ENCODE peak calls at places on chromosomes 11 and 22, in six cellular contexts. D, O, B, H, Q and L are unnamed samples.

GRCh38 chr11:116731097-116731761 is 41.6 kb downstream of the BUD13 start:
- DNase-seq in D (no peak), O (no peak), B (peak; percentile 10), H (no peak), Q (no peak), L (no peak)

GRCh38 chr11:107844041-107844440 is 14.5 kb downstream of the SLC35F2 start:
- DNase-seq in D (peak; percentile 33), O (no peak), B (peak; percentile 52), H (no peak), Q (no peak), L (no peak)

GRCh38 chr22:42820075-42820763 is 36.9 kb downstream of the ARFGAP3 start:
- DNase-seq in D (no peak), O (no peak), B (peak; percentile 93), H (no peak), Q (no peak), L (no peak)

GRCh38 chr22:46362221-46362933 is 26.9 kb downstream of the TRMU start:
- DNase-seq in D (no peak), O (no peak), B (peak; percentile 6), H (no peak), Q (no peak), L (no peak)

GRCh38 chr11:110734790-110735189 is 22.6 kb upstream of the ARHGAP20 start:
- DNase-seq in D (no peak), O (no peak), B (no peak), H (no peak), Q (no peak), L (no peak)

GRCh38 chr11:109027851-109028250 is 363.0 kb downstream of the DDX10 start:
- DNase-seq in D (peak; percentile 4), O (no peak), B (no peak), H (no peak), Q (no peak), L (no peak)

GRCh38 chr11:117097567-117098268 is 510 bp downstream of the SIK3 start:
- DNase-seq in D (no peak), O (peak; percentile 42), B (no peak), H (peak; percentile 45), Q (peak; percentile 35), L (no peak)

GRCh38 chr11:47948137-47948536 is 32.2 kb upstream of the PTPRJ start:
- DNase-seq in D (peak; percentile 68), O (no peak), B (no peak), H (no peak), Q (no peak), L (no peak)

GRCh38 chr11:7004482-7004881 is 15.7 kb downstream of the ZNF214 start:
- DNase-seq in D (peak; percentile 7), O (peak; percentile 7), B (peak; percentile 86), H (no peak), Q (no peak), L (no peak)

GRCh38 chr11:88414385-88414861 is 76.9 kb upstream of the CTSC start:
- DNase-seq in D (no peak), O (peak; percentile 62), B (peak; percentile 68), H (no peak), Q (no peak), L (no peak)

GRCh38 chr11:76629133-76629852 is 41.3 kb downstream of the LRRC32 start:
- DNase-seq in D (no peak), O (peak; percentile 74), B (peak; percentile 75), H (no peak), Q (no peak), L (no peak)

GRCh38 chr11:47565340-47566165 is at the start of gene PTPMT1:
- DNase-seq in D (peak; percentile 70), O (peak; percentile 31), B (peak; percentile 61), H (peak; percentile 55), Q (peak; percentile 77), L (no peak)

GRCh38 chr22:30878516-30879365 is 89.8 kb downstream of the MORC2 start:
- DNase-seq in D (no peak), O (no peak), B (no peak), H (no peak), Q (no peak), L (no peak)

GRCh38 chr11:30567148-30567547 is 19.0 kb downstream of the MPPED2 start:
- DNase-seq in D (no peak), O (no peak), B (no peak), H (no peak), Q (no peak), L (no peak)

GRCh38 chr11:110812334-110812733 is 100.1 kb upstream of the ARHGAP20 start:
- DNase-seq in D (no peak), O (no peak), B (no peak), H (no peak), Q (no peak), L (no peak)

GRCh38 chr11:64092119-64092760 is 56.5 kb downstream of the FLRT1 start:
- DNase-seq in D (no peak), O (no peak), B (no peak), H (no peak), Q (no peak), L (no peak)

GRCh38 chr11:61129608-61130523 is 27.6 kb downstream of the CD5 start:
- DNase-seq in D (peak; percentile 91), O (peak; percentile 81), B (peak; percentile 93), H (peak; percentile 74), Q (peak; percentile 94), L (no peak)

GRCh38 chr22:27331526-27332281 is 469.9 kb downstream of the MN1 start:
- DNase-seq in D (peak; percentile 66), O (peak; percentile 4), B (peak; percentile 27), H (no peak), Q (peak; percentile 34), L (no peak)

GRCh38 chr22:19762315-19763140 is 1.9 kb downstream of the TBX1 start:
- DNase-seq in D (no peak), O (no peak), B (no peak), H (no peak), Q (no peak), L (no peak)
- H3K27ac ChIP-seq in D (no peak overlapping the region), O (no peak overlapping the region), B (no peak overlapping the region), H (no peak overlapping the region), Q (no peak overlapping the region), L (no peak overlapping the region)

GRCh38 chr11:128484172-128484571 is 103.2 kb downstream of the ETS1 start:
- DNase-seq in D (peak; percentile 55), O (no peak), B (no peak), H (no peak), Q (no peak), L (no peak)
- H3K4me1 ChIP-seq in D (peaks cover 10% of the 10 kb centered on the region), O (peaks cover 49% of the 10 kb centered on the region), B (peaks cover 27% of the 10 kb centered on the region), H (peaks cover 10% of the 10 kb centered on the region), Q (peaks cover 47% of the 10 kb centered on the region), L (peaks cover 61% of the 10 kb centered on the region)

DNA sequence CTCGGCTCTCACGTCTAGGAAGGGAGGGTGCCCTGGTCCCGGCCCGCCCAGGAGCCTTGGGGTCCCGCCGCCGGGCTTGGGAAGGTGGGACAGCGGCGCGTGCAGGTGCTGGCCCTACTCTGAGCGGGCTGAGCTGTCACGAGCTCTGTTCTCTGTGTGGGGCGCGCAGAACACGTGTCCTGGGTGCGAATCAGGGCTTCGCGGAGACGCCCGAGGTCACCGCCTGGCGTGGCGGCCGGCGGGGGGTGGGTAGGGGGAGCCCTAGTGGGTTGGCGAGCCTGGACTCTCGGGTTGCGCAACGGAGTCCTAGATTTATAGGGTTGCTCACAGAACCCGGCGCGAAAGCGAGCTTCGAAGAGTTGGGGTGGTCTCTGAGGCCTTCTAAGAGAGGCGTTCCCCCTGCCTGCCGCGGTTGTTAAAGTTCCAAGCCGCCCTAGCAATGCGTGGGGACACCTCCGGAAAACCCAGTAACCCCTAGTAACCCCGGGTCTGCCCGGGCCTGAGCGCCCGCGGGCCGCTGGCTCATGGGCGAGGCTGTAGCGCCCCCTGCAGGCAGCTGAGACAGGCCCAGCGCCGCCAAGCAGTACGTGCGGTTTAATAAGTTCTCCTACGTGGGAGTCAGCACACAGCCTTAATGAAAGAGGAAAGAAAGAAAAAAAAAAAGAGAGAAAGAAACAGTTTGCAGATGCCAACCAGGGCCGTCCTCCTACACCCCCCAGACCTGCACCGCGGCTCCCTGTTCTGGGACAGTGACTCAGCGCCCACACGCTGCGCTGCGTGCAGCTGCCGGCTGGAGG is 2.7 kb downstream of the ADM start:
- DNase-seq in D (peak; percentile 93), O (peak; percentile 83), B (peak; percentile 94), H (peak; percentile 83), Q (peak; percentile 86), L (peak; percentile 34)
- TF ChIP-seq POLR2A in D (peak; percentile 54), O (peak; percentile 17), B (peak; percentile 51), H (no peak), Q (no peak), L (peak; percentile 31)

GRCh38 chr11:34655335-34656008 is 34.6 kb downstream of the EHF start:
- DNase-seq in D (peak; percentile 76), O (no peak), B (peak; percentile 97), H (no peak), Q (no peak), L (no peak)

GRCh38 chr11:34653031-34653430 is 32.1 kb downstream of the EHF start:
- DNase-seq in D (no peak), O (no peak), B (no peak), H (no peak), Q (no peak), L (no peak)

GRCh38 chr11:34654491-34655334 is 33.8 kb downstream of the EHF start:
- DNase-seq in D (peak; percentile 98), O (peak; percentile 64), B (peak; percentile 66), H (peak; percentile 95), Q (peak; percentile 74), L (no peak)

GRCh38 chr11:34652191-34652958 is 31.5 kb downstream of the EHF start:
- DNase-seq in D (no peak), O (no peak), B (peak; percentile 13), H (no peak), Q (no peak), L (no peak)

DNA sequence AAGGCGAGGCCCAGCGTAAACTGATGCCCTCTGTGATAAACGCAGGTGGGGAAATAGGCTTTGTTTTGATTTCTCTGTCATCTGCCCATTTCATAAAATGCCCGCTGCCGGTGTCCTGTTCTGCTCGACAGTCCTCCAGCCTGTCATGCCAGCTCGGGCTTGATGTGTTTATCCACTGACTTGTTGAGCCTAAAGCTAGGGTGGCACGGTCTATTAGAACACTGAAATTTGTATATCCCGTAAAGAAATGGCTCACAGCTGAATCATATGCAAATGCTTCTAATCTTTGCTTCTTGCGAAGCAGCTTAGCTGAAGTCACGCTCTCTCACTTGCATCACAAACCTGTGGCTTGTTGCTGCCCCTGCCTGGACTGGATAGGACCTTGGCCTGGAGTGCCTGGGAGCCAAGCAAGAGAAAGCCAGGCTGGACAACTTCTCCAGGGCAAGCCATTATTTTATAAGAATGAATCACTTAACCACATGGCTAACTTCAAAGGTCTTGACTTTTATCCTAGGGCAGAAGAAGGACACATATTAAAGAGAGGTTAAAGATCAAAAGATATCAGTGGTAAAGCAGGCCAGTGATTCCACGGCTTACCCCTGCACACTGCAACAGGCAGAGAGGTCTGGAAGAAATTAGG is 33.1 kb downstream of the EHF start:
- DNase-seq in D (peak; percentile 98), O (no peak), B (peak; percentile 99), H (peak; percentile 73), Q (peak; percentile 76), L (no peak)
- H3K27ac ChIP-seq in D (peak overlapping the region; percentile 99), O (no peak overlapping the region), B (peak overlapping the region; percentile 77), H (peak overlapping the region; percentile 84), Q (peak overlapping the region; percentile 82), L (peak overlapping the region; percentile 82)

GRCh38 chr22:24180316-24181087 is 785 bp upstream of the SUSD2 start:
- DNase-seq in D (no peak), O (no peak), B (no peak), H (no peak), Q (no peak), L (no peak)
- H3K4me1 ChIP-seq in D (peaks cover 18% of the 10 kb centered on the region), O (peaks cover 4% of the 10 kb centered on the region), B (no peaks in the 10 kb centered on the region), H (peaks cover 9% of the 10 kb centered on the region), Q (peaks cover 77% of the 10 kb centered on the region), L (peaks cover 28% of the 10 kb centered on the region)

GRCh38 chr11:123194308-123195181 is 503 bp downstream of the CLMP start:
- DNase-seq in D (no peak), O (no peak), B (peak; percentile 48), H (no peak), Q (no peak), L (no peak)
- TF ChIP-seq POLR2A in D (peak; percentile 25), O (peak; percentile 11), B (peak; percentile 51), H (no peak), Q (no peak), L (no peak)

GRCh38 chr22:23182289-23183106 is 2.2 kb downstream of the BCR start:
- DNase-seq in D (no peak), O (no peak), B (peak; percentile 19), H (no peak), Q (no peak), L (no peak)
- H3K27ac ChIP-seq in D (no peak overlapping the region), O (peak overlapping the region; percentile 91), B (no peak overlapping the region), H (peak overlapping the region; percentile 61), Q (peak overlapping the region; percentile 90), L (peak overlapping the region; percentile 69)